ENCODE peak calls at places on chromosome 5, in six cellular contexts. C is AG04449; A is psoas muscle; O is upper lobe of right lung; G is endodermal cell; F is CD8-positive, alpha-beta memory T cell. Y is an unnamed sample.

GRCh38 chr5:150487199-150488061 is 20.5 kb upstream of the NDST1 start:
- DNase-seq in A (peak), F (no peak), C (no peak), G (no peak), O (no peak), Y (no peak)

GRCh38 chr5:120788481-120788880 is 324.4 kb downstream of the PRR16 start:
- DNase-seq in G (no peak), O (no peak), A (no peak), F (no peak), C (no peak), Y (no peak)

GRCh38 chr5:111385970-111386831 is 126.1 kb downstream of the STARD4 start:
- DNase-seq in O (no peak), F (no peak), A (no peak), G (no peak), C (no peak), Y (no peak)

GRCh38 chr5:4911646-4912403 is 228.3 kb upstream of the ADAMTS16 start:
- DNase-seq in O (no peak), F (no peak), A (no peak), G (no peak), C (no peak), Y (no peak)

GRCh38 chr5:112784726-112785125 is 47.0 kb downstream of the APC start:
- DNase-seq in O (no peak), F (no peak), A (no peak), G (no peak), C (no peak), Y (peak)

GRCh38 chr5:145811834-145812625 is 23.1 kb downstream of the PRELID2 start:
- DNase-seq in O (no peak), F (no peak), C (no peak), A (no peak), G (no peak), Y (peak)

GRCh38 chr5:25713259-25713658 is 1068.5 kb upstream of the CDH10 start:
- DNase-seq in A (no peak), C (no peak), O (no peak), G (peak), F (no peak), Y (no peak)

GRCh38 chr5:87243161-87243877 is 24.4 kb upstream of the RASA1 start:
- DNase-seq in C (peak), G (no peak), O (no peak), A (no peak), F (no peak), Y (peak)

GRCh38 chr5:143204474-143205246 is 198.8 kb downstream of the NR3C1 start:
- DNase-seq in O (no peak), A (no peak), C (no peak), F (no peak), G (no peak), Y (no peak)

GRCh38 chr5:53490747-53491146 is 10.3 kb downstream of the FST start:
- DNase-seq in A (no peak), C (peak), F (no peak), O (no peak), G (no peak), Y (peak)

GRCh38 chr5:118777468-118777746 is 210.9 kb downstream of the DTWD2 start:
- DNase-seq in C (no peak), F (no peak), A (no peak), O (no peak), G (no peak), Y (no peak)

GRCh38 chr5:27830551-27830950 is 792.2 kb upstream of the CDH9 start:
- DNase-seq in O (no peak), F (no peak), G (no peak), C (no peak), A (no peak), Y (peak)

GRCh38 chr5:17378346-17378984 is 119.6 kb upstream of the TAF11L2 start:
- DNase-seq in O (no peak), C (peak), G (no peak), A (no peak), F (no peak), Y (peak)

GRCh38 chr5:80109549-80110478 is 74.7 kb downstream of the THBS4 start:
- DNase-seq in A (no peak), G (peak), F (no peak), C (no peak), O (no peak), Y (no peak)

GRCh38 chr5:100905259-100905914 is 2.3 kb upstream of the ST8SIA4 start:
- DNase-seq in O (no peak), C (no peak), A (no peak), G (no peak), F (no peak), Y (no peak)

GRCh38 chr5:163463063-163463435 is 2.6 kb downstream of the HMMR start:
- DNase-seq in C (no peak), G (no peak), F (no peak), O (no peak), A (no peak), Y (no peak)

GRCh38 chr5:54997081-54997480 is 11.7 kb upstream of the ESM1 start:
- DNase-seq in F (no peak), O (no peak), C (no peak), G (no peak), A (no peak), Y (no peak)

GRCh38 chr5:52598954-52599353 is 188.8 kb upstream of the ITGA1 start:
- DNase-seq in F (no peak), C (no peak), A (no peak), G (no peak), O (no peak), Y (no peak)

GRCh38 chr5:181024245-181025029 is 15.6 kb upstream of the BTNL9 start:
- DNase-seq in C (no peak), A (no peak), G (no peak), O (no peak), F (no peak), Y (no peak)

GRCh38 chr5:2136728-2137333 is 254.1 kb upstream of the IRX4 start:
- DNase-seq in F (no peak), O (no peak), C (no peak), G (no peak), A (no peak), Y (no peak)

GRCh38 chr5:78538240-78538850 is 110.2 kb downstream of the LHFPL2 start:
- DNase-seq in G (no peak), F (no peak), C (no peak), O (no peak), A (no peak), Y (no peak)

GRCh38 chr5:157390179-157390923 is 69.7 kb upstream of the NIPAL4 start:
- DNase-seq in C (peak), A (no peak), G (peak), F (peak), O (peak), Y (peak)

GRCh38 chr5:81881595-81881994 is 90.2 kb upstream of the ATG10 start:
- DNase-seq in O (no peak), G (no peak), C (no peak), A (no peak), F (no peak), Y (no peak)

GRCh38 chr5:120734033-120734432 is 269.9 kb downstream of the PRR16 start:
- DNase-seq in G (peak), O (no peak), F (no peak), A (no peak), C (no peak), Y (peak)

GRCh38 chr5:125190232-125191051 is 444.0 kb upstream of the ZNF608 start:
- DNase-seq in C (no peak), G (no peak), F (no peak), O (no peak), A (no peak), Y (no peak)

GRCh38 chr5:131514316-131515275 is 120.4 kb downstream of the RAPGEF6 start:
- DNase-seq in A (no peak), F (no peak), C (no peak), O (no peak), G (no peak), Y (peak)

GRCh38 chr5:119275146-119275872 is 80.5 kb upstream of the TNFAIP8 start:
- DNase-seq in O (no peak), C (no peak), A (no peak), G (no peak), F (no peak), Y (no peak)

GRCh38 chr5:65213921-65214525 is 267.7 kb downstream of the ADAMTS6 start:
- DNase-seq in F (no peak), G (peak), O (no peak), C (no peak), A (no peak), Y (peak)

GRCh38 chr5:63145167-63145566 is 566.5 kb downstream of the LRRC70 start:
- DNase-seq in G (no peak), C (no peak), A (peak), F (no peak), O (no peak), Y (no peak)

GRCh38 chr5:145903862-145904261 is 31.0 kb upstream of the GRXCR2 start:
- DNase-seq in F (no peak), G (no peak), O (no peak), A (no peak), C (peak), Y (no peak)

GRCh38 chr5:158832096-158832495 is 267.6 kb downstream of the EBF1 start:
- DNase-seq in O (no peak), G (no peak), C (no peak), A (no peak), F (no peak), Y (no peak)

GRCh38 chr5:79499640-79500273 is 14.2 kb downstream of the HOMER1 start:
- DNase-seq in A (no peak), O (no peak), F (no peak), G (no peak), C (no peak), Y (peak)

GRCh38 chr5:4015709-4016108 is 420.1 kb downstream of the IRX1 start:
- DNase-seq in F (no peak), C (no peak), G (no peak), O (no peak), A (no peak), Y (no peak)

GRCh38 chr5:90519081-90519480 is 10.3 kb downstream of the LYSMD3 start:
- DNase-seq in A (no peak), F (no peak), O (no peak), C (no peak), G (no peak), Y (no peak)

GRCh38 chr5:36877667-36878420 is 1.3 kb downstream of the NIPBL start:
- DNase-seq in A (no peak), G (no peak), F (no peak), O (no peak), C (no peak), Y (peak)

GRCh38 chr5:125411163-125412050 is 665.0 kb upstream of the ZNF608 start:
- DNase-seq in C (no peak), G (peak), O (no peak), F (no peak), A (no peak), Y (peak)

GRCh38 chr5:148973455-148973854 is 89.4 kb downstream of the SH3TC2 start:
- DNase-seq in C (no peak), O (no peak), A (no peak), G (no peak), F (no peak), Y (no peak)

GRCh38 chr5:87722286-87722685 is 309.6 kb upstream of the CCNH start:
- DNase-seq in O (no peak), C (no peak), A (no peak), G (no peak), F (no peak), Y (no peak)

GRCh38 chr5:14807471-14807870 is 64.1 kb downstream of the ANKH start:
- DNase-seq in G (no peak), A (no peak), F (no peak), O (no peak), C (no peak), Y (no peak)

GRCh38 chr5:14812166-14812565 is 59.4 kb downstream of the ANKH start:
- DNase-seq in C (no peak), F (no peak), G (no peak), O (no peak), A (no peak), Y (no peak)

GRCh38 chr5:14810282-14810681 is 61.3 kb downstream of the ANKH start:
- DNase-seq in A (no peak), O (no peak), C (no peak), G (no peak), F (no peak), Y (no peak)

GRCh38 chr5:14810941-14811573 is 60.5 kb downstream of the ANKH start:
- DNase-seq in F (no peak), O (no peak), A (no peak), C (no peak), G (no peak), Y (no peak)

DNA sequence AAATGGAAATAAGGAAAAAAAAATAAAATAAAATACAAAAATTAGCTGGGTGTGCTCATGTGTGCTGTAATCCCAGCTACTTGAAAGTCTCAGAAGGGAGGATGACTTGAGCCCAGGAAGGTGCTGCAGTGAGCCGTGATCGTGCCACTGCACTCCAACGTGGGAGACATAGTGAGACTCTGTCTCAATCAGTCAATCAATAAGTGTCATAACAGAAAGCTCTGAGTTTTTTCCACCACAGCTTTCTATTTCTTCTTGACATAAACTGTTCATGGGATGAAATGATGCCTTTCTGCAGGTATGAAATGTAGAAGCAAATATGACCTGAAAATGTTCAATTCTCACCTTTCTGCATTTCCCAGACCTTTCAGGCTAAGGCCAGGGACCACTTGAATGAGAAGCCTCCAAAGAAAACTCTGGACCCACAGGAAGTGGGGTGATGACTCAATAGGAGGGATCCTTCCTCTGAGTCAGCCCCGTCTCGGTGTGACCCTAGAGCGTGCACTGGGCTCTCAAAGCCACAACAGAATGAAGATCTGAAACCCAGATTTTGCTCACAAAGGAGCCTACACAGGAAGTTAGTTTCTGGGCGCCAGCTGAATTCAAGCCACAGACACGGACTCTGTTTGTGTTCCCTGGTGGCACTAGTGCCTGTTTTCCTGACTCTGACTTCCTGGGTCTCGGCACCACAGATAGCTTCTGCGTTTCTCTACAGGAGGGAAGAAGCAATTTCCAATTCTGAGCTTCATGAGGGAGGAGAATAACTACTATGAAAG is 62.0 kb downstream of the ANKH start:
- DNase-seq in F (peak), C (peak), O (no peak), A (peak), G (no peak), Y (peak)
- H3K4me3 ChIP-seq in F (peak), C (peak), O (no peak), A (no peak), G (no peak), Y (peak)

GRCh38 chr5:66987126-66987525 is 209.5 kb downstream of the CD180 start:
- DNase-seq in G (no peak), A (no peak), O (no peak), C (no peak), F (no peak), Y (peak)
- H3K4me3 ChIP-seq in G (no peak), A (no peak), O (no peak), C (no peak), F (no peak), Y (no peak)

GRCh38 chr5:178590141-178590923 is at the start of gene COL23A1:
- DNase-seq in G (peak), F (peak), A (peak), C (no peak), O (peak), Y (peak)

GRCh38 chr5:178589180-178590140 is 733 bp downstream of the COL23A1 start:
- DNase-seq in C (no peak), A (no peak), O (peak), F (no peak), G (peak), Y (peak)

GRCh38 chr5:178588769-178589168 is 1.4 kb downstream of the COL23A1 start:
- DNase-seq in C (no peak), O (no peak), A (no peak), G (no peak), F (no peak), Y (no peak)

GRCh38 chr5:178590924-178591423 is 781 bp upstream of the COL23A1 start:
- DNase-seq in G (no peak), O (no peak), F (no peak), C (no peak), A (no peak), Y (peak)

GRCh38 chr5:178587793-178588611 is 2.2 kb downstream of the COL23A1 start:
- DNase-seq in O (no peak), C (no peak), G (peak), F (no peak), A (no peak), Y (no peak)
- H3K4me3 ChIP-seq in O (no peak), C (no peak), G (peak), F (no peak), A (no peak), Y (no peak)

DNA sequence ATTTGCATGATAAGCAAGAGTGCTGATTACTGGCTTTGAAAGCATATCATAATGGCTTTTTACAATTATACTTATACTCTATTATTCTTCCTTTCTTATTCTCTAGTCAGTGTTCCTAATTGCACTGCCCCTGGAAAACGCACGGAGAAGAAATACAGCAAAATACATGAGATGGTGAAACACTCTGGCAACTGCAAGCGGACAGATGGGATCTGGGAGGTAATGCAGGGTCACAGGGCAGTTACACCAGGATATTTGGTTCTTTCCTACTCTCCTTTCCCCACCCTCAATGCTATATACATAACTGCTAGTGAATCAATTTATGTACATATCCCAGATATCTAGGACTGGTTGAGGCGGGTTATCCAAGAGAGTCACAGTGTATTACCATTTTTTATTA is 423.7 kb downstream of the ZSWIM6 start:
- DNase-seq in A (no peak), C (no peak), G (no peak), F (no peak), O (no peak), Y (no peak)
- H3K4me3 ChIP-seq in A (no peak), C (no peak), G (no peak), F (no peak), O (no peak), Y (no peak)

GRCh38 chr5:9196403-9197224 is 349.3 kb downstream of the SEMA5A start:
- DNase-seq in G (peak), F (no peak), A (no peak), O (no peak), C (no peak), Y (peak)
- H3K4me3 ChIP-seq in G (no peak), F (no peak), A (no peak), O (no peak), C (no peak), Y (no peak)

GRCh38 chr5:10525124-10525495 is 38.8 kb upstream of the ANKRD33B start:
- DNase-seq in O (no peak), G (no peak), C (no peak), A (no peak), F (no peak), Y (no peak)

GRCh38 chr5:10530601-10531320 is 33.1 kb upstream of the ANKRD33B start:
- DNase-seq in C (no peak), G (no peak), F (no peak), A (no peak), O (no peak), Y (no peak)

GRCh38 chr5:10528827-10529226 is 35.0 kb upstream of the ANKRD33B start:
- DNase-seq in G (no peak), C (no peak), F (no peak), A (no peak), O (no peak), Y (no peak)

GRCh38 chr5:10527281-10527950 is 36.5 kb upstream of the ANKRD33B start:
- DNase-seq in A (no peak), C (no peak), O (no peak), G (no peak), F (no peak), Y (peak)

GRCh38 chr5:10528056-10528816 is 35.6 kb upstream of the ANKRD33B start:
- DNase-seq in F (no peak), G (no peak), C (peak), O (no peak), A (no peak), Y (peak)
- H3K4me3 ChIP-seq in F (no peak), G (no peak), C (peak), O (no peak), A (no peak), Y (no peak)

DNA sequence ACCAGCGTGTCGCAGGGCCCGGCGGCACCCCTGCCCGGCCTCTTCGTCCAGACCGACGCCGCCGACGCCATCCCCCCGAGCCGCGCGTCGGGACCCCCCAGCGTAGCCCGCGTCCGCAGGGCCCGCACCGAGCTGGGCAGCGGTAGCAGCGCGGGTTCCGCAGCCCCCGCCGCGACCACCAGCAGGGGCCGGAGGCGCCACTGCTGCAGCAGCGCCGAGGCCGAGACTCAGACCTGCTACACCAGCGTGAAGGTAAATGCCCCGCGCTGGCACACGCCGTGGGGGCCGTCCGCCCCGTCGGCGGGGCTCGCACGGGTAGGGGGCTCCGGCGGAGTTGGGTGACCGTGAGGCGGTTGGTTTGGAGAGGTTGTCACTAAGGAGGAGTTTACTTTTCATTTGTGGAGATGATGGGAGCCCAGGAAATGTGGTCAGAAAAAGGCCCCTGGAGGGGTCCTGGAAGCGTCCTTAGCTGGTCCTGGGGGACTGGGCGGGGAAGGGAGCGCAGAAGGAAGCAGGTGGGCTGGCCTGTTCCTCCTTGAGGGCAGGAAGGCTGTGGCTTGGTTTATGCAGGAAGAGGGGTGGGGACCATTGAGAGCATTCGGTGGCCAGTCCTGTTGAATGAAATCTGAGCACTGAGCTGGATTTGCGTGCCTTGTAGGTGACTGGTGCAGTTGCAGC is 672 bp downstream of the PDE8B start:
- DNase-seq in C (no peak), A (no peak), F (no peak), G (peak), O (no peak), Y (no peak)
- H3K4me3 ChIP-seq in C (peak), A (peak), F (no peak), G (peak), O (peak), Y (peak)

GRCh38 chr5:16179511-16179935 is at the start of gene MARCHF11:
- DNase-seq in O (no peak), G (peak), F (no peak), A (no peak), C (no peak), Y (no peak)
- H3K4me3 ChIP-seq in O (no peak), G (peak), F (no peak), A (no peak), C (no peak), Y (peak)

DNA sequence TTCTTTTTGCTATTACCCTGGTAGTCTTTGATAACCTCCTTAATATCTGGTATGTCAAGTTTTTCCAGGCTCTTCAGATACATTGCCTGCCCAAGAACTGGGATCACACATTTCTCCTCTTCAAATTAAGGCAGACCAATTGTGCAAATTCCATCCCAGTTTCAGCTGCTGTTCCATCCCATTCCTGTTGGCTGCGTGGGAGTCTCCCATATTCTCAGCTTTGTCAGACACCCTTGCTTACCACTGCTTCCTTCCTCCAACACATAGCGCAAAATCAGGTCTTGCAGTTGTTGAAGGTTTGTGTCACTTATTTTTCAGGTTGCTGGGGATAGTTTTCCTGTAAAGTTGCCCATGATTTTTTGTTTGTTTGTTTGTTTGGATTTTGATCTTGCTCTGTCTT is 15.2 kb downstream of the HCN1 start:
- DNase-seq in F (no peak), C (no peak), G (peak), A (no peak), O (no peak), Y (no peak)
- H3K4me3 ChIP-seq in F (no peak), C (no peak), G (no peak), A (no peak), O (no peak), Y (no peak)

Y was measured in choroid plexus epithelial cell.